ENCODE peak calls at places on chromosomes 16 and 17, in four cellular contexts. A is IMR-90, O is PC-9, J is heart right ventricle. I is an unnamed sample.

GRCh38 chr17:48100591-48101011 is 677 bp downstream of the CBX1 start:
- DNase-seq in A (peak; percentile 58), O (peak; percentile 77), J (peak; percentile 42), I (peak; percentile 53)

GRCh38 chr16:31329671-31330552 is 25.1 kb upstream of the ITGAX start:
- DNase-seq in A (no peak), O (no peak), J (no peak), I (no peak)

GRCh38 chr16:53126390-53126789 is 71.6 kb downstream of the CHD9 start:
- DNase-seq in A (no peak), O (no peak), J (no peak), I (no peak)

GRCh38 chr17:16926591-16927451 is 45.1 kb downstream of the TNFRSF13B start:
- DNase-seq in A (no peak), O (no peak), J (no peak), I (peak; percentile 29)

GRCh38 chr17:11140028-11140427 is 101.0 kb upstream of the SHISA6 start:
- DNase-seq in A (no peak), O (no peak), J (peak; percentile 13), I (no peak)

GRCh38 chr16:11020792-11021440 is 76.6 kb downstream of the CLEC16A start:
- DNase-seq in A (no peak), O (no peak), J (no peak), I (no peak)

GRCh38 chr17:74192950-74193781 is 10.3 kb upstream of the RPL38 start:
- DNase-seq in A (no peak), O (no peak), J (peak; percentile 40), I (peak; percentile 80)

GRCh38 chr16:31016018-31016417 is 5.6 kb upstream of the STX1B start:
- DNase-seq in A (no peak), O (no peak), J (no peak), I (no peak)

GRCh38 chr16:30163538-30163937 is 19.9 kb upstream of the CORO1A start:
- DNase-seq in A (no peak), O (no peak), J (no peak), I (no peak)

GRCh38 chr16:72987480-72987901 is 60.4 kb downstream of the ZFHX3 start:
- DNase-seq in A (no peak), O (peak; percentile 93), J (no peak), I (no peak)

GRCh38 chr17:2598166-2598565 is 4.7 kb downstream of the PAFAH1B1 start:
- DNase-seq in A (peak; percentile 70), O (no peak), J (no peak), I (no peak)

GRCh38 chr16:85017151-85017550 is 5.8 kb upstream of the ZDHHC7 start:
- DNase-seq in A (peak; percentile 39), O (no peak), J (no peak), I (no peak)

GRCh38 chr17:80891096-80892018 is 100.3 kb upstream of the CHMP6 start:
- DNase-seq in A (peak; percentile 94), O (peak; percentile 93), J (no peak), I (peak; percentile 78)

GRCh38 chr16:19153876-19154275 is 14.2 kb upstream of the SYT17 start:
- DNase-seq in A (peak; percentile 13), O (no peak), J (no peak), I (no peak)

GRCh38 chr16:75377971-75378386 is 55.3 kb downstream of the CFDP1 start:
- DNase-seq in A (peak; percentile 97), O (peak; percentile 98), J (no peak), I (no peak)

GRCh38 chr16:23330161-23330560 is 28.1 kb downstream of the SCNN1B start:
- DNase-seq in A (no peak), O (no peak), J (no peak), I (no peak)

GRCh38 chr16:84687715-84688114 is 12.1 kb upstream of the USP10 start:
- DNase-seq in A (peak; percentile 96), O (no peak), J (no peak), I (peak; percentile 59)

GRCh38 chr17:27810211-27810901 is 10.0 kb upstream of the NOS2 start:
- DNase-seq in A (no peak), O (no peak), J (no peak), I (no peak)

GRCh38 chr17:56136316-56136715 is 17.0 kb upstream of the ANKFN1 start:
- DNase-seq in A (no peak), O (no peak), J (no peak), I (no peak)

GRCh38 chr17:80036715-80037477 is 454 bp downstream of the CCDC40 start:
- DNase-seq in A (no peak), O (no peak), J (no peak), I (no peak)

GRCh38 chr17:17563530-17563929 is 28.0 kb downstream of the PEMT start:
- DNase-seq in A (no peak), O (no peak), J (no peak), I (peak; percentile 56)

GRCh38 chr16:3659200-3659599 is 4.7 kb downstream of the DNASE1 start:
- DNase-seq in A (peak; percentile 5), O (no peak), J (no peak), I (no peak)

GRCh38 chr16:77788196-77789084 is at the start of gene VAT1L:
- DNase-seq in A (peak; percentile 63), O (no peak), J (peak; percentile 30), I (no peak)

GRCh38 chr16:27434141-27435051 is 32.4 kb downstream of the IL21R start:
- DNase-seq in A (no peak), O (no peak), J (no peak), I (peak; percentile 12)

GRCh38 chr16:15403392-15403995 is 7.9 kb downstream of the MPV17L start:
- DNase-seq in A (no peak), O (peak; percentile 81), J (no peak), I (no peak)

GRCh38 chr16:51544850-51545467 is 393.9 kb upstream of the SALL1 start:
- DNase-seq in A (no peak), O (no peak), J (no peak), I (no peak)

GRCh38 chr17:60610481-60610880 is 10.5 kb downstream of the PPM1D start:
- DNase-seq in A (no peak), O (no peak), J (no peak), I (no peak)

GRCh38 chr17:46264456-46265198 is 30.3 kb upstream of the LRRC37A start:
- DNase-seq in A (peak; percentile 92), O (peak; percentile 84), J (no peak), I (no peak)

GRCh38 chr16:69112285-69113129 is 7.1 kb downstream of the HAS3 start:
- DNase-seq in A (peak; percentile 25), O (no peak), J (peak; percentile 62), I (peak; percentile 39)

GRCh38 chr17:48262982-48263586 is 155.5 kb downstream of the SNX11 start:
- DNase-seq in A (peak; percentile 17), O (no peak), J (no peak), I (no peak)

GRCh38 chr16:19700319-19700781 is 17.7 kb downstream of the KNOP1 start:
- DNase-seq in A (peak; percentile 70), O (peak; percentile 84), J (no peak), I (peak; percentile 63)

GRCh38 chr16:86578499-86579267 is at the start of gene FOXL1:
- DNase-seq in A (peak; percentile 80), O (no peak), J (peak; percentile 69), I (no peak)

GRCh38 chr16:75074920-75075687 is 41.5 kb downstream of the LDHD start:
- DNase-seq in A (no peak), O (no peak), J (no peak), I (peak; percentile 87)

GRCh38 chr16:78130083-78130608 is 30.7 kb downstream of the WWOX start:
- DNase-seq in A (no peak), O (no peak), J (no peak), I (no peak)

GRCh38 chr17:81898029-81898866 is 3.8 kb upstream of the NPB start:
- DNase-seq in A (peak; percentile 81), O (peak; percentile 86), J (no peak), I (no peak)

GRCh38 chr17:82545071-82545462 is 25.5 kb downstream of the FOXK2 start:
- DNase-seq in A (no peak), O (no peak), J (no peak), I (no peak)

GRCh38 chr17:40315678-40316570 is 6.9 kb downstream of the RARA start:
- DNase-seq in A (no peak), O (no peak), J (no peak), I (no peak)

GRCh38 chr16:86285938-86286921 is 224.1 kb upstream of the FOXF1 start:
- DNase-seq in A (peak; percentile 58), O (no peak), J (no peak), I (peak; percentile 48)

GRCh38 chr17:61427567-61427966 is 24.7 kb upstream of the TBX4 start:
- DNase-seq in A (no peak), O (no peak), J (no peak), I (no peak)

DNA sequence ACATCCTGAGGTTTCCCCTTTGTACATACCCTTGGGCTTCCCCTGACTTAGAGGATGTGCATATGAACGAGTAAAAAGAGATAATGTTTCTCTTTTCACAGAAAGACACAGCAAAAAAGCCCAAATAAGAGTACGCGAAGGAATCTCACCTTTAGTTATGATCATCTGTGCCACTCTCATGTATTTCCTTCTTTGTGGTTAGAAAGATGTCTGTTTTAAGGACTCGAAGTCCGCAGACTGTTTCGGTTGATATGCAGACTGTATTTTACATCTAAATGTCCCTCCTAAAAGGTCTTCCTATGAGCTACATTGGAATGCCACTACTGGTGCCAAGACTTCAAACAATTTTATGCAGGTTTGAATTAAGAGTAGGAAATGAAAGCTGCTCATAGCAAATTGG is 102.3 kb upstream of the GOT2 start:
- DNase-seq in A (no peak), O (no peak), J (no peak), I (no peak)
- TF ChIP-seq CTCF in A (no peak), O (no peak), J (no peak), I (no peak)

DNA sequence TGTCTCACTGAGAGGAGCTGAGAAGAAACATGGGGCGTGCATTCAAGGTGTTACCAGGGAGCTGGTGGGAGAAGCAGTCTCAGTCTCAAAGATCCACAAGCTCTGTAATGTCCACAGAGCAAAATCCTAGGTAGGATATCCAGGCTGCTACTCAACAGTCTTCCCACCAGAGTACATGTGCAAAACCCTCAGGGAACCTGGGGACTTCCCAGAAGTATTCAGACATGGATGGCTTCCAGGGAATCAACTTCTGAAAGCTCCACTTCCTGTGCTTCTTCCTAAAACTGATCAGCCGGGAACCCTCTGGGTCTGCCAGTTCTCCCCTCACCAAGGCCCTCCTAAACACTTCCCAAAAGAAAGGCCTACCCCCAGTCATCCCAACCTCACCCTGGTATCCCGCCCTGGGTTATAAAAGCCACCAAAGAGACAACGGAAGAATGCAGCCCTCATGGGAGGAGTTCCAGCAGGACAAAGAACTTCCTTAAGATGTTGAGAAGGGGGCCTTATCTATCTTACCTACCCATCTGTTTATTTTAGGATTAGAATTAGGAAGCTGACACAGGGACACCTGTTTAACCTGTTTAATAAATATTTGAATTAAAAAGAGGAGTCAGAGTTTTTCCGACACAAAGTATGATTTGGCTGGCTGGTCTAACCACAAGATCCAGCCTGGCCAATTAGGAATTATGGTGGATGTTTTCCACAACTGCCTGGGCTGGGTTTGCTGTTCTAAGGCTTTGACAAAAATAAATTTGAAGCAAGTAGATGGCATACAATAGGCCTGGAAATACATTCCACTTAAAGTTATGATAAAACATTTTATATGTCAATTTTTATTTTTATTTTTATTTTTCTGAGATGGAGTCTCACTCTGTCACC is 37.0 kb downstream of the CUEDC1 start:
- DNase-seq in A (peak; percentile 80), O (peak; percentile 84), J (no peak), I (no peak)
- H3K4me1 ChIP-seq in A (peaks cover 32% of the 10 kb centered on the region), O (peaks cover 51% of the 10 kb centered on the region), J (peaks cover 47% of the 10 kb centered on the region), I (no peaks in the 10 kb centered on the region)

GRCh38 chr16:58652741-58653140 is 23.1 kb upstream of the CNOT1 start:
- DNase-seq in A (peak; percentile 60), O (no peak), J (no peak), I (no peak)
- TF ChIP-seq CTCF in A (no peak), O (no peak), J (no peak), I (no peak)

GRCh38 chr17:14331200-14331981 is 30.5 kb downstream of the HS3ST3B1 start:
- DNase-seq in A (no peak), O (no peak), J (no peak), I (no peak)
- H3K4me1 ChIP-seq in A (peaks cover 4% of the 10 kb centered on the region), O (no peaks in the 10 kb centered on the region), J (no peaks in the 10 kb centered on the region), I (no peaks in the 10 kb centered on the region)

I was measured in Peyer's patch.